ENCODE peak calls at places on chromosomes 2 and 18, in four cellular contexts. One of them, this sample, is unnamed.

GRCh38 chr2:168336786-168337388 is 89.5 kb upstream of the STK39 start:
- DNase-seq in SIG-M5: no peak
- DNase-seq in AG10803: no peak
- DNase-seq in left cardiac atrium: no peak
- DNase-seq in this sample: peak

GRCh38 chr2:100984892-100985307 is 17.2 kb upstream of the RPL31 start:
- DNase-seq in left cardiac atrium: peak
- DNase-seq in SIG-M5: no peak
- DNase-seq in AG10803: peak
- DNase-seq in this sample: peak

GRCh38 chr2:3349211-3349693 is 28.4 kb downstream of the EIPR1 start:
- DNase-seq in SIG-M5: no peak
- DNase-seq in AG10803: peak
- DNase-seq in left cardiac atrium: no peak
- DNase-seq in this sample: peak

GRCh38 chr2:133171396-133172004 is 396.8 kb downstream of the NCKAP5 start:
- DNase-seq in SIG-M5: no peak
- DNase-seq in AG10803: peak
- DNase-seq in left cardiac atrium: no peak
- DNase-seq in this sample: peak

GRCh38 chr2:58428286-58428552 is 187.1 kb upstream of the FANCL start:
- DNase-seq in AG10803: no peak
- DNase-seq in left cardiac atrium: no peak
- DNase-seq in SIG-M5: no peak
- DNase-seq in this sample: no peak

GRCh38 chr2:25955036-25955435 is 27.3 kb downstream of the KIF3C start:
- DNase-seq in left cardiac atrium: no peak
- DNase-seq in AG10803: no peak
- DNase-seq in SIG-M5: no peak
- DNase-seq in this sample: no peak

GRCh38 chr18:37617623-37618022 is 52.0 kb upstream of the CELF4 start:
- DNase-seq in AG10803: no peak
- DNase-seq in left cardiac atrium: no peak
- DNase-seq in SIG-M5: no peak
- DNase-seq in this sample: no peak

GRCh38 chr2:65331361-65331760 is 101.0 kb downstream of the SPRED2 start:
- DNase-seq in left cardiac atrium: no peak
- DNase-seq in SIG-M5: no peak
- DNase-seq in AG10803: no peak
- DNase-seq in this sample: peak

GRCh38 chr18:44458777-44459176 is 221.9 kb upstream of the SETBP1 start:
- DNase-seq in left cardiac atrium: no peak
- DNase-seq in SIG-M5: no peak
- DNase-seq in AG10803: peak
- DNase-seq in this sample: peak

GRCh38 chr2:85597241-85597640 is 1.7 kb downstream of the RNF181 start:
- DNase-seq in AG10803: no peak
- DNase-seq in left cardiac atrium: no peak
- DNase-seq in SIG-M5: no peak
- DNase-seq in this sample: no peak

GRCh38 chr2:63078852-63079606 is 28.4 kb downstream of the OTX1 start:
- DNase-seq in SIG-M5: no peak
- DNase-seq in left cardiac atrium: no peak
- DNase-seq in AG10803: no peak
- DNase-seq in this sample: no peak

GRCh38 chr2:220556658-220557057 is 929.2 kb downstream of the SLC4A3 start:
- DNase-seq in AG10803: peak
- DNase-seq in SIG-M5: no peak
- DNase-seq in left cardiac atrium: no peak
- DNase-seq in this sample: peak

This sample was measured in astrocyte.